ENCODE peak calls at places on chromosomes 6 and 20, in ten cellular contexts. W, Y, K, B, H, E, C, L, Z and Q are unnamed samples.

GRCh38 chr6:16783485-16783884 is 22.2 kb upstream of the ATXN1 start:
- DNase-seq in H (no peak), Y (no peak), W (no peak), E (peak), C (no peak), L (no peak), Z (no peak), B (no peak), K (no peak), Q (no peak)

GRCh38 chr6:137731960-137732616 is 135.0 kb upstream of the TNFAIP3 start:
- DNase-seq in C (no peak), W (peak), E (no peak), Y (peak), Z (no peak), H (no peak), B (no peak), K (no peak), L (no peak), Q (no peak)

GRCh38 chr6:53547166-53547814 is 2.4 kb upstream of the GCLC start:
- DNase-seq in W (no peak), C (no peak), L (no peak), Z (no peak), K (no peak), Y (no peak), B (no peak), H (no peak), E (no peak), Q (no peak)

GRCh38 chr20:33539129-33539528 is 49.2 kb downstream of the CBFA2T2 start:
- DNase-seq in E (no peak), B (no peak), W (no peak), Z (no peak), L (no peak), Y (no peak), K (no peak), H (no peak), C (no peak), Q (no peak)

GRCh38 chr6:29834564-29835436 is 7.2 kb downstream of the HLA-G start:
- DNase-seq in L (peak), W (peak), H (no peak), E (no peak), B (no peak), C (peak), K (peak), Z (peak), Y (no peak), Q (peak)

GRCh38 chr6:118992186-118992795 is 57.3 kb upstream of the MCM9 start:
- DNase-seq in Z (no peak), C (no peak), H (no peak), L (no peak), Y (no peak), W (no peak), K (no peak), B (no peak), E (no peak), Q (no peak)

GRCh38 chr20:10622657-10623418 is 51.0 kb downstream of the JAG1 start:
- DNase-seq in Y (no peak), L (no peak), B (no peak), K (no peak), Z (no peak), H (no peak), W (peak), E (no peak), C (no peak), Q (no peak)

GRCh38 chr20:46130534-46130933 is 12.4 kb downstream of the CD40 start:
- DNase-seq in Y (no peak), E (peak), H (no peak), C (no peak), W (no peak), L (no peak), K (no peak), B (no peak), Z (no peak), Q (no peak)

GRCh38 chr6:41640436-41640835 is 2.2 kb downstream of the MDFI start:
- DNase-seq in Z (no peak), B (no peak), L (no peak), H (no peak), Y (no peak), C (no peak), K (no peak), W (no peak), E (no peak), Q (no peak)

GRCh38 chr6:28772480-28773381 is 151.1 kb downstream of the TRIM27 start:
- DNase-seq in Y (no peak), W (no peak), H (no peak), L (no peak), K (no peak), C (no peak), B (no peak), Z (no peak), E (no peak), Q (no peak)

GRCh38 chr6:92934625-92935024 is 484.7 kb downstream of the EPHA7 start:
- DNase-seq in E (no peak), H (no peak), Z (no peak), W (no peak), Y (no peak), B (no peak), L (no peak), K (no peak), C (no peak), Q (no peak)

GRCh38 chr6:44056392-44057237 is 70.6 kb downstream of the MRPL14 start:
- DNase-seq in B (no peak), C (no peak), Y (no peak), E (no peak), W (peak), L (no peak), Z (no peak), K (no peak), H (no peak), Q (no peak)

GRCh38 chr6:27129917-27130316 is 117.6 kb upstream of the PRSS16 start:
- DNase-seq in Z (no peak), C (no peak), W (no peak), Y (no peak), L (no peak), E (no peak), B (no peak), H (no peak), K (no peak), Q (no peak)

GRCh38 chr20:6178537-6178936 is 55.7 kb upstream of the FERMT1 start:
- DNase-seq in C (no peak), W (peak), B (no peak), L (no peak), Y (no peak), E (peak), H (peak), K (no peak), Z (no peak), Q (no peak)

GRCh38 chr6:157724960-157725741 is 97.9 kb upstream of the SNX9 start:
- DNase-seq in B (no peak), W (no peak), H (no peak), C (no peak), Z (no peak), K (no peak), E (no peak), Y (no peak), L (no peak), Q (no peak)

GRCh38 chr6:87282743-87283142 is 39.6 kb upstream of the SMIM8 start:
- DNase-seq in C (no peak), E (no peak), B (no peak), Z (no peak), W (no peak), K (no peak), Y (no peak), L (no peak), H (no peak), Q (no peak)

GRCh38 chr6:111534366-111534765 is 51.3 kb upstream of the REV3L start:
- DNase-seq in C (no peak), K (peak), B (no peak), Y (peak), H (no peak), W (no peak), Z (no peak), E (peak), L (no peak), Q (no peak)

GRCh38 chr6:166253277-166254229 is 54.6 kb downstream of the PRR18 start:
- DNase-seq in Z (no peak), B (no peak), L (no peak), Y (peak), H (no peak), K (no peak), W (no peak), E (no peak), C (no peak), Q (no peak)

GRCh38 chr20:50980071-50980681 is 21.6 kb downstream of the MOCS3 start:
- DNase-seq in L (no peak), E (no peak), C (no peak), H (peak), Y (peak), Z (no peak), B (peak), W (peak), K (no peak), Q (no peak)

GRCh38 chr6:39344821-39345280 is 22.3 kb upstream of the KCNK16 start:
- DNase-seq in H (no peak), Z (no peak), C (no peak), B (no peak), L (no peak), E (no peak), Y (no peak), W (no peak), K (no peak), Q (no peak)